ENCODE peak calls at places on chromosomes 11 and 22, in ten cellular contexts. U is fibroblast of lung, I is endodermal cell, J is RWPE1, Y is neural crest cell, D is AG09309, F is mesothelial cell of epicardium, L is type B pancreatic cell, E is AG09319, V is AG04450. R is an unnamed sample.

GRCh38 chr11:77397631-77398030 is 76.3 kb downstream of the PAK1 start:
- DNase-seq in D (no peak), E (no peak), V (no peak), J (no peak), U (no peak), F (no peak), Y (no peak), I (no peak), L (no peak), R (no peak)

GRCh38 chr11:70468256-70469230 is 70.2 kb downstream of the CTTN start:
- DNase-seq in J (no peak), F (no peak), V (no peak), D (no peak), U (peak; percentile 7), I (peak; percentile 46), Y (no peak), E (no peak), L (no peak), R (no peak)

GRCh38 chr11:10646005-10646404 is 47.5 kb downstream of the IRAG1 start:
- DNase-seq in V (no peak), U (no peak), E (no peak), L (no peak), I (no peak), D (no peak), F (no peak), J (no peak), Y (no peak), R (no peak)

GRCh38 chr11:128714121-128714520 is 20.2 kb downstream of the FLI1 start:
- DNase-seq in F (no peak), E (no peak), J (no peak), I (no peak), Y (no peak), L (no peak), V (no peak), D (no peak), U (no peak), R (no peak)

GRCh38 chr11:113465786-113466185 is 9.4 kb downstream of the DRD2 start:
- DNase-seq in F (no peak), L (no peak), I (peak; percentile 2), Y (no peak), U (no peak), E (no peak), J (peak; percentile 72), D (no peak), V (no peak), R (no peak)

GRCh38 chr11:124483422-124483821 is 37.9 kb upstream of the OR8B8 start:
- DNase-seq in V (no peak), I (no peak), U (no peak), D (no peak), L (no peak), J (no peak), Y (no peak), E (no peak), F (no peak), R (no peak)

GRCh38 chr22:28172948-28173360 is 253.9 kb upstream of the PITPNB start:
- DNase-seq in L (no peak), F (no peak), Y (no peak), I (no peak), U (no peak), V (no peak), E (no peak), J (peak; percentile 64), D (no peak), R (no peak)

GRCh38 chr11:128776088-128776433 is 82.2 kb downstream of the FLI1 start:
- DNase-seq in V (no peak), F (no peak), J (no peak), Y (no peak), D (no peak), E (no peak), U (no peak), L (no peak), I (no peak), R (no peak)

GRCh38 chr22:26885441-26886261 is 228.3 kb downstream of the MIAT start:
- DNase-seq in J (no peak), E (no peak), D (no peak), I (no peak), U (no peak), V (no peak), L (no peak), F (no peak), Y (no peak), R (no peak)

GRCh38 chr22:47610281-47610680 is 847.8 kb downstream of the TBC1D22A start:
- DNase-seq in U (no peak), V (no peak), Y (no peak), I (no peak), L (no peak), F (no peak), E (no peak), J (no peak), D (no peak), R (no peak)

GRCh38 chr22:29700949-29701927 is 18.6 kb upstream of the CABP7 start:
- DNase-seq in Y (no peak), U (no peak), E (no peak), V (no peak), F (no peak), L (no peak), I (peak; percentile 82), D (no peak), J (peak; percentile 25), R (no peak)

GRCh38 chr11:100716848-100717247 is 29.8 kb downstream of the ARHGAP42 start:
- DNase-seq in U (no peak), Y (no peak), J (no peak), D (no peak), E (no peak), L (no peak), I (no peak), V (no peak), F (no peak), R (no peak)

DNA sequence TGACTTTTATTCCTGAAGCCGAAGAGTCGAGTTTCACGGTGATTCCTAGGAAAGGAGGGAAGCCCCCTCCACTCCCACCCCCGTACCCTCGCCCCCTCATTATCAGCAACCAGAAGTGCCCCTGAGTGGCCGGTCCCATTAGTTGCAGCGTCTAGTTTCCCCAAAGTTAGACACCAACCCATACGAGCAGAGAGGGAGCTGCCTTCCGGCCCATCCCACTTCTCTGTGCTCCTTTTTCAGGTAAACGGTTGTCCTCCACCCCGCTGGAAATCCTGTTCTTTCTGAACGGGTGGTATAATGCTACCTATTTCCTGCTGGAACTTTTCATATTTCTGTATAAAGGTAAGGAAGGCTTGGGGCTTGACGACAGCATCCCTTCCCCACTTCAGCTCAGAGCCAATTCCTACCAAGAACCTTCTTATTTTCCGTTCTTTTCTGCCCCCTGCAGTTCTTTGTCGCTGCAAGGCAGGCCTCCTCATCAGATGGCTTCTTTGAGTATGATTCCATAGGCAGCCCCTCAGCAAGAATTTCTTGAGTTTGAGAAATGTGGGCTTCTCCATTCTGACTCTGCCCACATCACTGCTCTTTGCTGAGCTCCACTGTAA is 706 bp downstream of the TMEM216 start:
- DNase-seq in J (peak; percentile 46), D (no peak), E (no peak), U (peak; percentile 23), V (no peak), Y (no peak), I (peak; percentile 60), L (no peak), F (no peak), R (no peak)
- TF ChIP-seq CTCF in J (peak; percentile 23), D (peak; percentile 47), E (peak; percentile 31), U (peak; percentile 21), V (peak; percentile 52), Y (no peak), I (peak; percentile 29), L (peak; percentile 17), F (no peak), R (peak; percentile 17)

GRCh38 chr11:119481021-119481666 is 58.2 kb upstream of the THY1 start:
- DNase-seq in E (peak; percentile 92), U (peak; percentile 95), Y (peak; percentile 97), L (peak; percentile 94), F (peak; percentile 73), V (peak; percentile 65), I (peak; percentile 98), D (peak; percentile 91), J (peak; percentile 87), R (peak; percentile 93)

GRCh38 chr11:119483341-119483880 is 60.4 kb upstream of the THY1 start:
- DNase-seq in I (peak; percentile 29), Y (no peak), L (peak; percentile 39), V (no peak), D (no peak), E (no peak), F (peak; percentile 4), U (no peak), J (no peak), R (no peak)

GRCh38 chr11:119480375-119481020 is 57.5 kb upstream of the THY1 start:
- DNase-seq in F (no peak), J (no peak), L (peak; percentile 57), Y (no peak), U (no peak), D (no peak), I (peak; percentile 45), E (no peak), V (no peak), R (no peak)

GRCh38 chr11:119482561-119483001 is 59.6 kb upstream of the THY1 start:
- DNase-seq in F (peak; percentile 7), D (no peak), U (no peak), J (no peak), E (no peak), V (no peak), Y (no peak), L (peak; percentile 64), I (no peak), R (no peak)

DNA sequence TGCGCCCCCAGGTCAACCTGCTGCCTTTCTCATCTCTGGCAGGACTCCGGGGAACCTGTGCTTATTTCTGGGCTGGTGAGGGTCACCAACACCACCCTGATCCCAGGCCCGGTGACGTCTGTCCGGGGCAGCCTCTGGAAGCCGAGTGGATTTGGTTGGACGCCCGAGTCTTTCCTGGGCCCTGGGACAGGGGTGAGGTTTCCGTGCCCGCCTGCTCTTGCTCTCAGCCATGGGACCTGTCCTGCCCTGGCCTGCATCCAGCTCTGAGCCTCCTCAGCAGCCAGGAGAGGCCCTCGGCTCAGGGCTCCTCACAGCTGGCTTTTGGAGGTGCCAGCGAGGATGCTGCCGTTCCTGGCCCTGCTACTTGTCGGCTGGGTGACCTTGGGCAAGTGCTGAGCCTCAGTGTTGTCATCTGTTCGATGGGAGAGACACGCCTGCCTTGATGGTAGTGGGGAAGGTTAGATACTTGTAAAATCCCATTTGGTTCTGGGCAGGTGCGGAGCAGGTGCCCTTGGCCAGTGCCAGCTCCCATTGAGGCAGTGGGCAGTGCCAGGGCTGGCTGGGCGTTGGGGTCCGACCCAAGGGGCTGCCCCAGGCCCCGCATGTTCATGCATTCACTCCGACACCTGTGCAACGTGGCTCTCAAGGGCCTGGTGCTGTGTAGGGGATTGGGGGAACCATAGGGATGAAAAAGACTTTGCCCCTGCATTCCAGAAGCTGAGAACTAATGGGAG is 58.9 kb upstream of the THY1 start:
- DNase-seq in U (no peak), D (no peak), E (no peak), I (no peak), F (peak; percentile 15), J (no peak), V (no peak), L (peak; percentile 63), Y (no peak), R (no peak)
- TF ChIP-seq CTCF in U (no peak), D (no peak), E (no peak), I (peak; percentile 20), F (peak; percentile 58), J (peak; percentile 54), V (no peak), L (peak; percentile 41), Y (no peak), R (no peak)

GRCh38 chr11:90113541-90113940 is 20.9 kb upstream of the NAALAD2 start:
- DNase-seq in Y (no peak), V (no peak), J (no peak), F (no peak), E (no peak), L (no peak), D (no peak), U (peak; percentile 14), I (no peak), R (no peak)
- TF ChIP-seq CTCF in Y (peak; percentile 72), V (peak; percentile 40), J (peak; percentile 28), F (peak; percentile 36), E (peak; percentile 20), L (peak; percentile 78), D (no peak), U (peak; percentile 30), I (peak; percentile 72), R (peak; percentile 45)

GRCh38 chr22:22397292-22397870 is 111.2 kb downstream of the ZNF280B start:
- DNase-seq in F (no peak), V (no peak), Y (peak; percentile 46), D (no peak), L (no peak), E (no peak), I (peak; percentile 70), J (no peak), U (no peak), R (no peak)
- TF ChIP-seq CTCF in F (no peak), V (no peak), Y (no peak), D (no peak), L (peak; percentile 57), E (no peak), I (peak; percentile 69), J (no peak), U (peak; percentile 1), R (no peak)